ENCODE peak calls at places on chromosomes 3 and 15, in eight cellular contexts. I, O, E, C, D, S, P and U are unnamed samples.

GRCh38 chr3:128067481-128067880 is 15.2 kb downstream of the SEC61A1 start:
- DNase-seq in I (no peak), O (no peak), E (no peak), C (no peak), D (no peak), S (no peak), P (no peak), U (no peak)

GRCh38 chr3:58799271-58799670 is 132.7 kb upstream of the FAM3D start:
- DNase-seq in I (no peak), O (no peak), E (no peak), C (no peak), D (no peak), S (no peak), P (no peak), U (no peak)

GRCh38 chr3:83033123-83033522 is 1271.7 kb upstream of the GBE1 start:
- DNase-seq in I (no peak), O (no peak), E (peak; percentile 37), C (no peak), D (no peak), S (no peak), P (no peak), U (no peak)

GRCh38 chr3:142819214-142819613 is 69.7 kb downstream of the PCOLCE2 start:
- DNase-seq in I (no peak), O (no peak), E (no peak), C (no peak), D (no peak), S (no peak), P (no peak), U (no peak)

GRCh38 chr3:151751161-151751560 is 17.4 kb downstream of the AADACL2 start:
- DNase-seq in I (no peak), O (no peak), E (no peak), C (peak; percentile 87), D (no peak), S (no peak), P (no peak), U (no peak)

GRCh38 chr15:38814891-38815290 is 250.3 kb upstream of the RASGRP1 start:
- DNase-seq in I (no peak), O (no peak), E (no peak), C (no peak), D (no peak), S (no peak), P (no peak), U (no peak)

GRCh38 chr3:187706966-187707365 is 4.6 kb upstream of the RTP2 start:
- DNase-seq in I (no peak), O (no peak), E (no peak), C (peak; percentile 14), D (no peak), S (peak; percentile 39), P (no peak), U (no peak)

GRCh38 chr3:127366383-127366782 is 78.5 kb upstream of the PRR20G start:
- DNase-seq in I (no peak), O (no peak), E (no peak), C (peak; percentile 4), D (peak; percentile 42), S (no peak), P (no peak), U (no peak)

GRCh38 chr3:77254967-77255831 is 215.3 kb downstream of the ROBO2 start:
- DNase-seq in I (no peak), O (peak; percentile 37), E (peak; percentile 62), C (peak; percentile 65), D (peak; percentile 87), S (no peak), P (no peak), U (peak; percentile 79)

GRCh38 chr15:31276596-31277298 is 49.9 kb upstream of the KLF13 start:
- DNase-seq in I (no peak), O (no peak), E (no peak), C (no peak), D (no peak), S (no peak), P (no peak), U (no peak)

GRCh38 chr3:15292765-15293522 is 39.4 kb downstream of the SH3BP5 start:
- DNase-seq in I (peak; percentile 70), O (no peak), E (peak; percentile 46), C (peak; percentile 83), D (no peak), S (no peak), P (no peak), U (no peak)

GRCh38 chr3:67384790-67385397 is 269.5 kb downstream of the SUCLG2 start:
- DNase-seq in I (no peak), O (peak; percentile 13), E (peak; percentile 56), C (peak; percentile 64), D (peak; percentile 83), S (no peak), P (no peak), U (peak; percentile 50)

GRCh38 chr15:63718590-63719035 is 115.1 kb downstream of the HERC1 start:
- DNase-seq in I (no peak), O (peak; percentile 36), E (peak; percentile 64), C (peak; percentile 57), D (no peak), S (no peak), P (no peak), U (no peak)

GRCh38 chr3:123632161-123632655 is 47.4 kb upstream of the HACD2 start:
- DNase-seq in I (no peak), O (peak; percentile 84), E (peak; percentile 45), C (peak; percentile 91), D (peak; percentile 52), S (no peak), P (no peak), U (no peak)

GRCh38 chr15:29014493-29014892 is 128.7 kb downstream of the APBA2 start:
- DNase-seq in I (no peak), O (no peak), E (no peak), C (no peak), D (no peak), S (no peak), P (no peak), U (no peak)

GRCh38 chr3:188006726-188007393 is 147.1 kb upstream of the LPP start:
- DNase-seq in I (no peak), O (no peak), E (no peak), C (peak; percentile 59), D (no peak), S (no peak), P (no peak), U (no peak)

GRCh38 chr3:9397911-9398714 is 698 bp downstream of the SETD5 start:
- DNase-seq in I (peak; percentile 70), O (no peak), E (peak; percentile 45), C (peak; percentile 47), D (peak; percentile 63), S (peak; percentile 34), P (no peak), U (no peak)

GRCh38 chr3:99747915-99748314 is 69.7 kb upstream of the CMSS1 start:
- DNase-seq in I (no peak), O (no peak), E (peak; percentile 67), C (peak; percentile 57), D (peak; percentile 28), S (no peak), P (no peak), U (peak; percentile 54)

GRCh38 chr15:48352474-48353072 is 21.3 kb downstream of the DUT start:
- DNase-seq in I (no peak), O (no peak), E (peak; percentile 82), C (peak; percentile 78), D (peak; percentile 85), S (no peak), P (peak; percentile 8), U (peak; percentile 68)

GRCh38 chr15:42427429-42428223 is 63.3 kb downstream of the ZNF106 start:
- DNase-seq in I (no peak), O (peak; percentile 67), E (peak; percentile 87), C (peak; percentile 67), D (no peak), S (no peak), P (no peak), U (no peak)

GRCh38 chr15:55742927-55743614 is at the start of gene PRTG:
- DNase-seq in I (no peak), O (peak; percentile 44), E (peak; percentile 82), C (peak; percentile 87), D (peak; percentile 78), S (peak; percentile 81), P (no peak), U (peak; percentile 41)

GRCh38 chr3:66314455-66314854 is 93.7 kb downstream of the SLC25A26 start:
- DNase-seq in I (no peak), O (no peak), E (no peak), C (no peak), D (no peak), S (no peak), P (no peak), U (no peak)

GRCh38 chr15:95864467-95864886 is 466.0 kb upstream of the NR2F2 start:
- DNase-seq in I (no peak), O (peak; percentile 26), E (no peak), C (no peak), D (no peak), S (no peak), P (no peak), U (no peak)

GRCh38 chr15:52144656-52145055 is 32.1 kb upstream of the BCL2L10 start:
- DNase-seq in I (no peak), O (no peak), E (peak; percentile 71), C (peak; percentile 50), D (no peak), S (no peak), P (no peak), U (no peak)

GRCh38 chr3:119302697-119303630 is 8.8 kb downstream of the ARHGAP31 start:
- DNase-seq in I (no peak), O (no peak), E (peak; percentile 21), C (no peak), D (no peak), S (no peak), P (no peak), U (no peak)

GRCh38 chr15:40307421-40308165 is at the start of gene PLCB2:
- DNase-seq in I (peak; percentile 82), O (no peak), E (no peak), C (no peak), D (peak; percentile 68), S (peak; percentile 44), P (peak; percentile 45), U (peak; percentile 34)
- H3K4me3 ChIP-seq in I (no peak within 1 kb of the TSS), O (no peak within 1 kb of the TSS), E (no peak within 1 kb of the TSS), C (no peak within 1 kb of the TSS), D (peak within 1 kb of the TSS; percentile 40), S (peak within 1 kb of the TSS; percentile 45), P (peak within 1 kb of the TSS; percentile 92), U (no peak within 1 kb of the TSS)

DNA sequence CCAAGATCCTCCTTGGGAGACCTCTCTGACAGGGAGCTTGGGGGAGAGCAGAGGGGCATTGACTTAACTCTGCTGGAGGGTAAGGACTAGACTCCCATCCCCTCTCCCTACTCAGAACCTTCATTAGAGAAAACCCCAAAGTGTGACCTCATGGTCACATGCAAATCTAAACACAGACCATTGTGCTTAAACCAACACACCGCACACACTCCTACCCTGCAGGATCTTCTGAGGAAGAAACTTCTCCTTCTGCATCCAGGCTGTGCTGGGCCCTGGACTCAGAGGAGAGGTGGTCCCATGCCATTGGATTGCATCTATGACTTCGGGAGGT is 797 bp upstream of the PARP16 start:
- DNase-seq in I (no peak), O (no peak), E (no peak), C (no peak), D (no peak), S (no peak), P (no peak), U (no peak)
- H3K4me3 ChIP-seq in I (no peak overlapping the region), O (no peak overlapping the region), E (no peak overlapping the region), C (no peak overlapping the region), D (no peak overlapping the region), S (peak overlapping the region; percentile 92), P (no peak overlapping the region), U (no peak overlapping the region)

GRCh38 chr3:121658716-121659435 is 1.8 kb downstream of the HCLS1 start:
- DNase-seq in I (no peak), O (no peak), E (no peak), C (no peak), D (no peak), S (no peak), P (no peak), U (no peak)
- H3K4me3 ChIP-seq in I (no peak overlapping the region), O (no peak overlapping the region), E (no peak overlapping the region), C (no peak overlapping the region), D (no peak overlapping the region), S (peak overlapping the region; percentile 58), P (peak overlapping the region; percentile 58), U (no peak overlapping the region)

GRCh38 chr3:48426944-48427629 is 2.8 kb downstream of the PLXNB1 start:
- DNase-seq in I (peak; percentile 50), O (no peak), E (no peak), C (peak; percentile 19), D (no peak), S (no peak), P (no peak), U (no peak)
- H3K4me3 ChIP-seq in I (no peak overlapping the region), O (peak overlapping the region; percentile 18), E (no peak overlapping the region), C (no peak overlapping the region), D (peak overlapping the region; percentile 84), S (peak overlapping the region; percentile 92), P (no peak overlapping the region), U (no peak overlapping the region)